ENCODE peak calls at places on chromosomes 16 and 17, in six cellular contexts. D is gastrocnemius medialis, W is A549, R is HepG2, N is endothelial cell of umbilical vein, Z is tibial nerve. I is an unnamed sample.

GRCh38 chr17:37300683-37301082 is 75.1 kb upstream of the C17orf78 start:
- DNase-seq in D (no peak), W (no peak), R (no peak), N (no peak), Z (no peak), I (no peak)

GRCh38 chr17:37026534-37026875 is 77.8 kb downstream of the AATF start:
- DNase-seq in D (no peak), W (no peak), R (no peak), N (no peak), Z (no peak), I (no peak)

GRCh38 chr16:27449434-27450188 is 47.6 kb downstream of the IL21R start:
- DNase-seq in D (no peak), W (no peak), R (no peak), N (no peak), Z (no peak), I (no peak)

GRCh38 chr16:9053006-9053601 is 38.3 kb upstream of the HAPSTR1 start:
- DNase-seq in D (peak; percentile 81), W (peak; percentile 64), R (peak; percentile 92), N (peak; percentile 70), Z (no peak), I (no peak)

GRCh38 chr17:51085150-51085805 is 35.4 kb downstream of the SPAG9 start:
- DNase-seq in D (no peak), W (no peak), R (no peak), N (peak; percentile 79), Z (no peak), I (no peak)

GRCh38 chr16:74605746-74606520 is 981 bp downstream of the GLG1 start:
- DNase-seq in D (no peak), W (no peak), R (no peak), N (no peak), Z (no peak), I (no peak)

GRCh38 chr16:29779474-29779873 is 1.4 kb downstream of the ZG16 start:
- DNase-seq in D (no peak), W (no peak), R (peak; percentile 81), N (no peak), Z (no peak), I (no peak)

GRCh38 chr17:49646391-49647255 is 31.3 kb downstream of the SPOP start:
- DNase-seq in D (peak; percentile 90), W (no peak), R (peak; percentile 23), N (peak; percentile 38), Z (no peak), I (no peak)

GRCh38 chr16:88773812-88774291 is 11.2 kb downstream of the PIEZO1 start:
- DNase-seq in D (no peak), W (no peak), R (no peak), N (peak; percentile 56), Z (no peak), I (no peak)

GRCh38 chr16:53745753-53746258 is 41.9 kb downstream of the FTO start:
- DNase-seq in D (no peak), W (no peak), R (no peak), N (no peak), Z (no peak), I (no peak)

GRCh38 chr16:30934827-30935557 is 11.6 kb downstream of the FBXL19 start:
- DNase-seq in D (peak; percentile 57), W (peak; percentile 45), R (peak; percentile 70), N (peak; percentile 56), Z (peak; percentile 60), I (no peak)

GRCh38 chr17:31538080-31538762 is 146.7 kb downstream of the RAB11FIP4 start:
- DNase-seq in D (no peak), W (no peak), R (no peak), N (no peak), Z (no peak), I (no peak)

GRCh38 chr17:19004601-19005441 is at the start of gene FAM83G:
- DNase-seq in D (peak; percentile 77), W (peak; percentile 90), R (peak; percentile 69), N (peak; percentile 52), Z (peak; percentile 46), I (peak; percentile 87)

GRCh38 chr17:37117743-37118142 is 169.0 kb downstream of the AATF start:
- DNase-seq in D (no peak), W (no peak), R (no peak), N (no peak), Z (no peak), I (no peak)

GRCh38 chr17:44043326-44043725 is 23.1 kb downstream of the LSM12 start:
- DNase-seq in D (no peak), W (no peak), R (no peak), N (no peak), Z (no peak), I (no peak)

GRCh38 chr16:88747588-88748301 is 37.3 kb downstream of the PIEZO1 start:
- DNase-seq in D (no peak), W (peak; percentile 91), R (peak; percentile 66), N (no peak), Z (no peak), I (no peak)

GRCh38 chr16:17237350-17237944 is 233.3 kb downstream of the XYLT1 start:
- DNase-seq in D (no peak), W (no peak), R (no peak), N (no peak), Z (no peak), I (no peak)

GRCh38 chr17:28646039-28646754 is 1.2 kb upstream of the BLTP2 start:
- DNase-seq in D (no peak), W (no peak), R (no peak), N (no peak), Z (peak; percentile 11), I (no peak)

GRCh38 chr17:28645576-28645939 is 600 bp upstream of the BLTP2 start:
- DNase-seq in D (no peak), W (no peak), R (no peak), N (no peak), Z (no peak), I (no peak)

GRCh38 chr17:28643979-28644781 is 778 bp downstream of the BLTP2 start:
- DNase-seq in D (peak; percentile 39), W (peak; percentile 83), R (peak; percentile 51), N (peak; percentile 31), Z (peak; percentile 33), I (no peak)

GRCh38 chr17:28641579-28641978 is 3.4 kb downstream of the BLTP2 start:
- DNase-seq in D (no peak), W (no peak), R (peak; percentile 68), N (no peak), Z (no peak), I (no peak)

DNA sequence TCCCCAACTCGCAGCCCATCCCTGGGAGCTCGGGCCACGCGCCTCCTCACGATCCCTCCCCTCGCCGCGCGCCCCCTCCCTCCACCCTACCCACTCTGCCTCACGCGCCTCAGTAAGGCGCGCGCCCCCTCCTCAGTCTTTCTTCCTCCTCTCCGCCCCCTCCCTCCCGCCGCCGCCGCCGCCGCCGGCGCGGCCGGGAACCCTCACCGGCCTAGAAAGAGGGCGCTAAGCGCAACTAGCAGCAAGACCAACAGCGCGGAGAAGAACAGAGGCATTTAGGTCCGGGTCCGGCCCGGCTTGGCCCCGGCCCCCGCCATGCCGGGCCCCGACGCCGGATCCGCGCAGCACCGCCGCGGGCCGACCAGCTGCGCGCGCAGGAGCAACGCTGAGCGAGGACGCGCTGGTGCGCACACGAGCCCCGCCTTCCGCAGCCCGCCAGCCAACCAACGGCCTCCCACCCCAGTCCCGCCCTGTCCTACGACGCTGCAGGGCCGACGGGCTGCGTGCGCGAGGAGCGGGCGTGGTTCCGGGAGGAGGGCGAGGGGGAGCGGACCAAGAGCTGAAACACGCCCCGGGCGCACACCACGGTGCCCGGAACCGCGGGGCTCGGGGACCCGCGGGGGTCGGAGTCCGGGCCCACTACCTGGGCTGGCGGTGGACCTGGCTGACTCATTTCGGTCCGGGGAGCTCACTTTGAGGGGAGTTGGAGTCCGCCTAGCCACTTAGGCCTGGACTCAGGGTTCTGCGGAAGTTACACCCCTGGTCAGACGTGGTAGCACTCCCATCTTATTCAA is at the start of gene BLTP2:
- DNase-seq in D (peak; percentile 95), W (peak; percentile 99), R (peak; percentile 85), N (peak; percentile 95), Z (peak; percentile 88), I (peak; percentile 96)
- TF ChIP-seq POLR2A in D (peak; percentile 94), W (peak; percentile 82), R (peak; percentile 87), N (peak; percentile 93), Z (peak; percentile 94), I (peak; percentile 85)

GRCh38 chr16:47035436-47035835 is 62.0 kb upstream of the DNAJA2 start:
- DNase-seq in D (no peak), W (no peak), R (no peak), N (no peak), Z (no peak), I (no peak)

GRCh38 chr16:47034455-47034854 is 61.0 kb upstream of the DNAJA2 start:
- DNase-seq in D (no peak), W (no peak), R (no peak), N (no peak), Z (no peak), I (no peak)

GRCh38 chr16:47036201-47036600 is 62.7 kb upstream of the DNAJA2 start:
- DNase-seq in D (no peak), W (peak; percentile 28), R (no peak), N (no peak), Z (no peak), I (no peak)

GRCh38 chr16:47037396-47037745 is 63.9 kb upstream of the DNAJA2 start:
- DNase-seq in D (no peak), W (peak; percentile 62), R (no peak), N (no peak), Z (no peak), I (no peak)

DNA sequence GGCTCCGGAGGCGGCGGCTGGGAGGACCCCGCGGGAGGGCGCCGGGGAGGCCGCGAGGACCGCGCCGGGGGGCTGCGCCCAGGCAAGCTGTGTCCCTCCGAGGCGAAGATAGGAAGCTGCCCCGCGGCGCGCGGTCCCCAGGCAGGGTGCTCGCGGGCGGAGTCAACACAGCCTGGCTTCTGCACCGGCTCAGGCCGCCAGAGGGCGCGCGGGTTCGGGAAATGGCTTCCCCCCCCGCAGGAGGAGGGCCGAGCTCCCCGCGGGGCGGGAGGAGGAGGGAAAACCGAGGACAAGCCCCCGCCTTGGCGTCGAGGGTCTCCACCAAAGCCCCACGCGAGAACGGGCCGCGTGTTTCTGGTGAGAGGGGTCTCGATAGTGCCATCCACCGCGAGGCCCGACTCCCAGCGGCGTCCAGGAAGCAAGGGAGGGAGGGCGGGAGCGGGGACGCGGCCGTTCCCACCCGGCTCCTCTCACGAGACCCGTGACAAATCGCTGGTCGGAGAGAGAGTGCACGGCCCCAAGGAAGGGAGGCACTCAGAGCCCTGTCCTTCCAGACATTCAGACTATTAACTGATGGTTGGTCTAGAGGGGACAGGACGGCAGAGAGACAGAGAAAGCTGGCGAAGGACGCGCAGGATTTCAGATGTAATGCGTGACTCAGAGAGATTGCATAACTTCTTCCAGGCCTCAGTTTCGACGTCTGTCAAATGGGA is 64.4 kb upstream of the DNAJA2 start:
- DNase-seq in D (peak; percentile 68), W (peak; percentile 89), R (peak; percentile 61), N (peak; percentile 76), Z (peak; percentile 96), I (peak; percentile 61)
- H3K27ac ChIP-seq in D (peak overlapping the region; percentile 19), W (peak overlapping the region; percentile 95), R (no peak overlapping the region), N (no peak overlapping the region), Z (peak overlapping the region; percentile 72), I (peak overlapping the region; percentile 74)

DNA sequence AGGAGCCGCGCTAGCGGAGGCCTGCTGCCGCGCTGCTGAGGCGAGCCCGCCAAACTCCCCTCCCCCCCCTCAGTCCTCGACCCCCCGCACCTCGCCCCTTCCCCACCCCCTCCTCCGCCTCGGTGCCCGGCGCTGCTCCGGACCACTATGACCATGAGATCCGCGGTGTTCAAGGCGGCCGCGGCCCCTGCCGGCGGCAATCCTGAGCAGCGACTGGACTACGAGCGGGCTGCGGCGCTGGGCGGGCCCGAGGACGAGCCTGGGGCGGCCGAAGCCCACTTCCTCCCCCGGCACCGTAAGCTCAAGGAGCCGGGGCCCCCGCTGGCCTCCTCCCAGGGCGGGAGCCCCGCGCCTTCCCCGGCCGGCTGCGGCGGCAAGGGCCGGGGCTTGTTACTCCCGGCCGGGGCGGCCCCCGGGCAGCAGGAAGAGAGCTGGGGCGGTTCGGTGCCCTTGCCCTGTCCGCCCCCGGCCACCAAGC is 734 bp downstream of the MSL1 start:
- DNase-seq in D (peak; percentile 63), W (peak; percentile 69), R (no peak), N (peak; percentile 42), Z (no peak), I (no peak)
- TF ChIP-seq POLR2A in D (no peak), W (peak; percentile 18), R (no peak), N (no peak), Z (no peak), I (no peak)

GRCh38 chr16:56450275-56450889 is 750 bp downstream of the NUDT21 start:
- DNase-seq in D (no peak), W (no peak), R (no peak), N (peak; percentile 42), Z (no peak), I (no peak)
- H3K27ac ChIP-seq in D (peak overlapping the region; percentile 96), W (peak overlapping the region; percentile 93), R (peak overlapping the region; percentile 87), N (peak overlapping the region; percentile 40), Z (peak overlapping the region; percentile 83), I (peak overlapping the region; percentile 76)